ENCODE peak calls at places on chromosomes 5 and 9, in seven cellular contexts. M, Y, Z, H, O, L and T are unnamed samples.

GRCh38 chr5:89855417-89855816 is 554.1 kb downstream of the CETN3 start:
- DNase-seq in H (no peak), Z (no peak), Y (no peak), L (no peak), M (no peak), O (no peak), T (no peak)

GRCh38 chr9:8816361-8816760 is 1016.8 kb upstream of the DMAC1 start:
- DNase-seq in M (no peak), Z (no peak), H (no peak), O (no peak), L (peak; percentile 29), Y (no peak), T (no peak)

GRCh38 chr9:8419871-8420270 is 620.3 kb upstream of the DMAC1 start:
- DNase-seq in M (no peak), O (no peak), Y (no peak), Z (no peak), H (no peak), L (no peak), T (no peak)

GRCh38 chr5:158819840-158820620 is 279.7 kb downstream of the EBF1 start:
- DNase-seq in Z (no peak), Y (no peak), H (no peak), L (peak; percentile 42), O (no peak), M (peak; percentile 20), T (no peak)

GRCh38 chr5:108143581-108143980 is 238.3 kb downstream of the FBXL17 start:
- DNase-seq in Y (no peak), L (peak; percentile 53), O (no peak), H (no peak), M (peak; percentile 4), Z (no peak), T (no peak)

GRCh38 chr9:81417299-81417675 is 272.1 kb downstream of the TLE1 start:
- DNase-seq in M (no peak), L (no peak), O (no peak), Y (no peak), Z (no peak), H (no peak), T (no peak)

GRCh38 chr5:114176356-114176755 is 185.5 kb upstream of the KCNN2 start:
- DNase-seq in L (peak; percentile 2), M (peak; percentile 32), O (no peak), Y (no peak), H (no peak), Z (no peak), T (no peak)

GRCh38 chr5:150184990-150185952 is 4.6 kb upstream of the SLC6A7 start:
- DNase-seq in Z (no peak), M (no peak), O (no peak), H (no peak), Y (no peak), L (no peak), T (no peak)

GRCh38 chr5:36739751-36740221 is 133.4 kb downstream of the SLC1A3 start:
- DNase-seq in O (peak; percentile 68), Y (peak; percentile 82), L (peak; percentile 9), H (peak; percentile 43), Z (peak; percentile 72), M (peak; percentile 67), T (peak; percentile 47)

GRCh38 chr5:20972419-20972925 is 984.5 kb upstream of the CDH18 start:
- DNase-seq in Y (peak; percentile 76), M (peak; percentile 24), Z (no peak), H (peak; percentile 53), L (peak; percentile 9), O (peak; percentile 1), T (no peak)

GRCh38 chr5:52997424-52997823 is 8.3 kb downstream of the ITGA2 start:
- DNase-seq in M (no peak), Z (no peak), H (no peak), Y (no peak), O (no peak), L (no peak), T (no peak)

GRCh38 chr9:120878188-120879130 is 1.5 kb upstream of the PHF19 start:
- DNase-seq in M (no peak), Y (no peak), H (no peak), Z (no peak), O (no peak), L (no peak), T (no peak)

GRCh38 chr9:120876842-120877240 is at the start of gene PHF19:
- DNase-seq in L (no peak), Y (peak; percentile 57), O (no peak), M (peak; percentile 83), Z (no peak), H (peak; percentile 44), T (no peak)

GRCh38 chr9:120875954-120876841 is 790 bp downstream of the PHF19 start:
- DNase-seq in L (peak; percentile 59), H (peak; percentile 89), Z (peak; percentile 75), M (peak; percentile 98), Y (peak; percentile 94), O (peak; percentile 41), T (peak; percentile 66)

GRCh38 chr9:120877276-120878034 is 467 bp upstream of the PHF19 start:
- DNase-seq in H (peak; percentile 51), M (peak; percentile 86), Y (peak; percentile 83), L (no peak), Z (no peak), O (no peak), T (peak; percentile 56)

DNA sequence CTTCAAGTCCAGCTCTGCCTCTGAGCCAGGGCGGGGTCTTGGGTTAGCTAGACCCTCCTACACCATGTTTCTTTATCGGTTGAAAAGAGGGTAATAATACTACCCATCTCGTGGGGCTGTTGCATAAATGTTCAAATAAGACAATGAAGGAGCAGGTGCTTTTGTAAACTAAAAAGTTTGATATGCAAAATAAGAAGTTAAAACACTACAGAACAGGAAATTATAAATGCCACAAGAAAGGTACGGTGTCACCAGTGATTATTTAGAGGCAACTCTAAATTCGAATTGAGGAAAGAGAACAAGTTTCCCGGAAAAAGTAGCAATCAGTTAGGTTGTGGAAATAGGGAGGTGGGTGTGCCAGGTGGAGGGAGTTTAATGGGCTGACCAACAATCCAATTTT is 2.4 kb upstream of the PHF19 start:
- DNase-seq in L (no peak), Z (no peak), M (no peak), H (no peak), Y (no peak), O (no peak), T (no peak)
- TF ChIP-seq CTCF in L (no peak), Z (no peak), M (no peak), H (no peak), Y (no peak), O (no peak), T (no peak)

GRCh38 chr9:37954581-37954981 is 50.7 kb upstream of the SLC25A51 start:
- DNase-seq in O (no peak), Z (no peak), H (no peak), M (no peak), Y (no peak), L (no peak), T (no peak)

GRCh38 chr9:37953204-37953774 is 49.4 kb upstream of the SLC25A51 start:
- DNase-seq in Y (no peak), M (no peak), H (no peak), Z (no peak), L (no peak), O (no peak), T (no peak)

GRCh38 chr9:37953775-37954437 is 50.0 kb upstream of the SLC25A51 start:
- DNase-seq in M (peak; percentile 95), O (no peak), L (peak; percentile 99), H (peak; percentile 62), Y (no peak), Z (no peak), T (no peak)

GRCh38 chr9:37951671-37952579 is 48.0 kb upstream of the SLC25A51 start:
- DNase-seq in O (no peak), Z (no peak), Y (no peak), L (no peak), M (no peak), H (no peak), T (no peak)

GRCh38 chr9:37952731-37953130 is 48.8 kb upstream of the SLC25A51 start:
- DNase-seq in M (peak; percentile 67), H (no peak), O (no peak), Y (no peak), L (no peak), Z (no peak), T (no peak)
- TF ChIP-seq CTCF in M (no peak), H (no peak), O (no peak), Y (no peak), L (no peak), Z (no peak), T (no peak)

GRCh38 chr5:143093452-143094086 is 309.9 kb downstream of the NR3C1 start:
- DNase-seq in Y (no peak), O (no peak), Z (no peak), H (no peak), M (no peak), L (no peak), T (no peak)

DNA sequence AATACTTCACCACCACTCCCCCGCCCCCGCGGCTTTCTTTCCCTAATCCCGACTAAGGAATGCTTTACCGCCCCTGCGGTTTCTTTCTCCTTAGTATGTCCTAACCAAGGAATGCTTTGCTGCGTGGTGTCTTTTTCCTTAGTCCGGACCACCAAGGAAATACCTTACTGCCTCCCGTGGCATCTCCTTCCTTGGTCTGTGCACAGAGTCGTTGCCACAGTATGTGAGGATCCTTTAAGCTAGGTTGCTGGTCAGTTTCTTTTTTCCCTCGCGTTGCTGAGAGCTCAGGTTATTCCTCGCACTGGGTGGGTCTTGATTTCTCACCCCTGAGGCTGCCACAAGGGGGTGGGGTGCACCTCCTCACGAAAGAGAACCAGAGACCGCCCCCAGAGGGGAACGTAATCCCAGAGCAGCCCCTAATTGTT is 309.4 kb downstream of the NR3C1 start:
- DNase-seq in M (no peak), Z (no peak), Y (no peak), L (peak; percentile 31), H (peak; percentile 38), O (no peak), T (no peak)
- TF ChIP-seq CTCF in M (no peak), Z (no peak), Y (no peak), L (peak; percentile 26), H (no peak), O (peak; percentile 53), T (no peak)

DNA sequence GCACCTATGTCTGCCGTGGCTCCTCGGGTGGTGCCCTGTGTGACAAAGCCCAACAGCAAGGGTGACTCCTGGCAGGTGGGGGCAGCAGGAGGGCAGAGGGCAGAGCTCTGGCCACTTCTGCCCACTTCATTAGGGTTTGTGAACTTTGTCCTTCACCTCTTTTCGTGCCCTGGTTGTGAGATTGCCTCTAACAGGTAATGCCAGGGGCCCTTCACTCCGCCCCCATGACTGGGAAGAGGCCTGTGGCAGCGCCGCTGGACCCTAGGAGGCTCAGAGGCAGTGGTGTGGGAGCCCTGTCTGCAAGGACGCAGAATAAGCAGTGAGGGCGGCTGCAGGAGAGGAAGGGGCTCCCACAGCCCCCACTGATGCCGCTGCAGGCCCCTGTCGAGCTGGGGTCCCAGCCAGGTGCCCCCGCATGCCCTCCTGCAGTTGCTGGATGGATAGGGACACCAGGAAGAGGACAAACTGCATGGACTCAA is 108.7 kb upstream of the LMX1B start:
- DNase-seq in O (no peak), L (no peak), M (no peak), H (no peak), Z (no peak), Y (no peak), T (no peak)
- TF ChIP-seq CTCF in O (no peak), L (no peak), M (no peak), H (no peak), Z (no peak), Y (no peak), T (no peak)

DNA sequence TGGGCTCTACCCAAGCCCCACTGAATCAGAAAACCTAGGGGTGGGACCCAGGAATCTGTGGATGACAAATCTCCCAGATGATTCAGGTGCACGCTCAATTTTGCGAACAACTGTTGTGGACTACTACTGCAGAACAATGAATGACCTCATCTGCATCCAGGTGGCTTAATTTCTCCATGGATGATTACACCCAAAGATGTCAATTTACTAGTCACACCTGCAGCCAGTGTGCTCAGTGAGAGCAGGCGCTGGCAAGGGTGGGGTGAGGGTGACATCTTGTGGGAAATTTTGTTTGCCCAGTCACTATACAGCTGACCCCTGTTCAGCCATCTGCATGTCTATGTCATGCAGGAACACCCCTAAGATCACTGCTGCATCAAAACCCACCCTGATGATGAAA is 118.2 kb downstream of the ENTREP1 start:
- DNase-seq in L (peak; percentile 60), H (no peak), Y (no peak), O (no peak), Z (no peak), M (no peak), T (no peak)
- TF ChIP-seq CTCF in L (no peak), H (no peak), Y (no peak), O (no peak), Z (no peak), M (no peak), T (no peak)